ENCODE peak calls at places on chromosomes 13 and 19, in five cellular contexts. V is IMR-90, G is neuronal stem cell, L is mesenchymal stem cell, P is H1. S is an unnamed sample.

GRCh38 chr13:36820222-36820621 is 1.2 kb downstream of the RFXAP start:
- DNase-seq in G (no peak), L (peak), P (no peak), V (no peak), S (no peak)

GRCh38 chr13:44713793-44714469 is 137.8 kb upstream of the TSC22D1 start:
- DNase-seq in V (peak), P (no peak), G (no peak), L (peak), S (peak)

GRCh38 chr19:4007836-4008539 is 452 bp downstream of the PIAS4 start:
- DNase-seq in L (peak), P (peak), G (peak), V (no peak), S (no peak)

GRCh38 chr19:1168877-1169791 is 4.9 kb downstream of the SBNO2 start:
- DNase-seq in P (no peak), G (no peak), L (peak), V (peak), S (peak)

GRCh38 chr19:2428027-2428690 is 773 bp upstream of the TIMM13 start:
- DNase-seq in G (no peak), P (peak), V (peak), L (no peak), S (no peak)

GRCh38 chr19:41309225-41310030 is 544 bp upstream of the CCDC97 start:
- DNase-seq in V (no peak), G (no peak), P (peak), L (peak), S (peak)

GRCh38 chr19:16588089-16588823 is 16.0 kb upstream of the SLC35E1 start:
- DNase-seq in G (no peak), L (no peak), V (peak), P (no peak), S (peak)

GRCh38 chr19:4425531-4425930 is 23.1 kb downstream of the CHAF1A start:
- DNase-seq in P (no peak), G (no peak), L (peak), V (peak), S (no peak)

GRCh38 chr19:40932008-40932959 is 50.3 kb upstream of the CYP2A7 start:
- DNase-seq in G (no peak), P (no peak), V (no peak), L (no peak), S (peak)

GRCh38 chr13:44404261-44405139 is 30.9 kb downstream of the SERP2 start:
- DNase-seq in V (no peak), L (no peak), G (no peak), P (no peak), S (no peak)

GRCh38 chr13:57630661-57631606 is 610 bp upstream of the PCDH17 start:
- DNase-seq in V (no peak), P (peak), L (peak), G (no peak), S (no peak)

GRCh38 chr13:101726681-101727080 is 274.2 kb downstream of the ITGBL1 start:
- DNase-seq in P (no peak), G (no peak), L (no peak), V (no peak), S (no peak)

GRCh38 chr13:41613471-41613870 is 156.1 kb downstream of the RGCC start:
- DNase-seq in P (no peak), G (no peak), L (peak), V (no peak), S (no peak)

GRCh38 chr13:29847501-29847983 is 2.9 kb downstream of the UBL3 start:
- DNase-seq in L (peak), G (no peak), P (no peak), V (peak), S (peak)

GRCh38 chr13:101492251-101492910 is 39.9 kb downstream of the ITGBL1 start:
- DNase-seq in V (peak), L (no peak), G (peak), P (no peak), S (peak)

GRCh38 chr13:26914624-26915023 is 154.0 kb upstream of the GPR12 start:
- DNase-seq in L (no peak), P (no peak), V (no peak), G (no peak), S (no peak)

GRCh38 chr19:55486043-55486970 is 1.3 kb downstream of the NAT14 start:
- DNase-seq in G (no peak), L (no peak), V (no peak), P (no peak), S (no peak)

GRCh38 chr13:98262307-98262706 is 85.2 kb upstream of the RNF113B start:
- DNase-seq in L (no peak), V (no peak), G (no peak), P (no peak), S (no peak)

GRCh38 chr13:86741762-86742285 is 929.3 kb upstream of the SLITRK5 start:
- DNase-seq in G (no peak), V (no peak), L (peak), P (no peak), S (no peak)

GRCh38 chr19:38183227-38183914 is 40.7 kb downstream of the DPF1 start:
- DNase-seq in L (peak), V (no peak), P (peak), G (peak), S (no peak)

GRCh38 chr19:29665826-29666633 is 769 bp downstream of the PLEKHF1 start:
- DNase-seq in G (peak), L (peak), V (peak), P (peak), S (peak)

GRCh38 chr13:41637578-41637977 is 180.2 kb downstream of the RGCC start:
- DNase-seq in G (no peak), V (no peak), P (no peak), L (no peak), S (no peak)

GRCh38 chr13:110262494-110262893 is 44.5 kb downstream of the COL4A1 start:
- DNase-seq in L (no peak), P (no peak), G (no peak), V (no peak), S (no peak)

GRCh38 chr13:51357928-51358595 is 18.6 kb downstream of the SERPINE3 start:
- DNase-seq in G (no peak), P (no peak), V (no peak), L (peak), S (no peak)

GRCh38 chr13:30192320-30193093 is 114.8 kb downstream of the KATNAL1 start:
- DNase-seq in L (no peak), P (no peak), V (no peak), G (no peak), S (no peak)

GRCh38 chr13:73703606-73704005 is 430.6 kb downstream of the KLF12 start:
- DNase-seq in L (no peak), G (no peak), V (no peak), P (no peak), S (peak)

GRCh38 chr19:6662692-6663091 is 7.3 kb downstream of the TNFSF14 start:
- DNase-seq in L (no peak), V (no peak), P (no peak), G (no peak), S (no peak)

GRCh38 chr19:39448271-39448670 is 2.9 kb downstream of the SUPT5H start:
- DNase-seq in V (peak), L (peak), P (no peak), G (no peak), S (peak)

GRCh38 chr19:45542234-45542668 is 35.0 kb downstream of the VASP start:
- DNase-seq in V (no peak), G (no peak), L (no peak), P (no peak), S (no peak)

GRCh38 chr13:96072392-96072791 is 17.5 kb upstream of the HS6ST3 start:
- DNase-seq in P (no peak), L (no peak), G (no peak), V (no peak), S (no peak)

GRCh38 chr13:106471957-106472543 is 63.4 kb downstream of the EFNB2 start:
- DNase-seq in G (peak), P (peak), V (peak), L (peak), S (peak)

GRCh38 chr19:1250374-1251232 is 2.2 kb downstream of the MIDN start:
- DNase-seq in V (peak), L (peak), G (peak), P (no peak), S (no peak)

DNA sequence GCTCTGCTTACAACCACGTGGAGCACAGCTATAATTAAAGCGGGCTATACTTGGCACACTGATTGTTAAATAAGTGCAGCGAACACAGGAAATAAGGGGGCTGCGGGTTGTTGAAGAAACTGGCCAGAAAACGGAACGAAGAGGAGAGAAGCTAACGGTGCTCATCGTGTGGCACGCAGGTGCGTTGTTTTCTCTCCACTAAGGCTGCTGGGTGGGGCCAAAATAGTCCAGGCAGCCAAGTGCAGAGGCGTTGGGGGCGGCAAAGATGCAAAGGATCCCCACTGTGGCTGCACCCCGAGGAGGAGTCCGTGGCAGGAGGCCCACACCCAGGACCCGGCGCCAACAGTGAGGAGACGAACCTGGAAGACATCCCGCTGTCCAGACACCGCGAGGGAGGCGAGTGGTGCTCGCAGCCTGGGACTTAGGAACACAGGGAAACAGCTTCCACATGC is 8.1 kb upstream of the ARL11 start:
- DNase-seq in P (no peak), V (no peak), L (no peak), G (no peak), S (peak)
- H3K14ac ChIP-seq in P (no peak), V (no peak), L (no peak), G (no peak), S (no peak)

GRCh38 chr19:14977128-14977527 is 2.5 kb downstream of the SLC1A6 start:
- DNase-seq in P (no peak), G (no peak), V (no peak), L (no peak), S (no peak)

GRCh38 chr19:14974488-14974887 is 5.2 kb downstream of the SLC1A6 start:
- DNase-seq in L (no peak), P (no peak), G (no peak), V (no peak), S (no peak)

GRCh38 chr19:14979498-14980255 is at the start of gene SLC1A6:
- DNase-seq in G (peak), V (no peak), L (no peak), P (peak), S (peak)

GRCh38 chr19:14978377-14978776 is 1.3 kb downstream of the SLC1A6 start:
- DNase-seq in V (no peak), P (no peak), G (no peak), L (no peak), S (no peak)

DNA sequence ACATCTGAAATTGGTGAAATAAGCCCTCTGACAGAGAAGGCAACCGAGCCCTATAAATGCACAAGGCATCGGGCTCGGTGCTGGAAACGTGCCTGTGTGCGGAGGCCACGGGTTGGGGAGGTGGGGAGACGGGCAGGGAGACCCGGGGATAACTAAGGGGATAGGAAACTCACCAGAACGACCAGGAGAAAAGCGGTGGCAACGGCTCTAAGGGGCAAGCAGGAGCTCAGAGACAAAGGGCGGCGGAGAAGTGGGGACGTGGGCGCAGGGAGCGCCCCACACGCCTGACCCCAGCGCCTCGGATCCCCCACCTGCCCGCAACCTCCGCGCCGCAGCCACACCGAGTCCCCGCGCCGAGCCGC is 547 bp downstream of the SLC1A6 start:
- DNase-seq in P (no peak), L (no peak), G (peak), V (no peak), S (no peak)
- H3K4me3 ChIP-seq in P (peak), L (no peak), G (peak), V (no peak), S (peak)

GRCh38 chr19:33887891-33888290 is 91.2 kb downstream of the KCTD15 start:
- DNase-seq in V (no peak), P (no peak), G (no peak), L (no peak), S (no peak)

GRCh38 chr19:33888665-33889064 is 92.0 kb downstream of the KCTD15 start:
- DNase-seq in P (no peak), G (no peak), L (no peak), V (no peak), S (no peak)

GRCh38 chr19:33879818-33880575 is 83.3 kb downstream of the KCTD15 start:
- DNase-seq in L (no peak), P (no peak), G (no peak), V (no peak), S (no peak)

GRCh38 chr19:33878912-33879810 is 82.5 kb downstream of the KCTD15 start:
- DNase-seq in P (no peak), V (no peak), L (no peak), G (no peak), S (no peak)

GRCh38 chr19:33883869-33884519 is 87.3 kb downstream of the KCTD15 start:
- DNase-seq in P (peak), G (no peak), L (no peak), V (no peak), S (no peak)
- H2AFZ ChIP-seq in P (peak), G (peak), L (peak), V (peak), S (peak)

GRCh38 chr19:7916137-7916907 is 1.7 kb downstream of the TGFBR3L start:
- DNase-seq in G (no peak), V (no peak), P (peak), L (peak), S (no peak)
- H3K14ac ChIP-seq in G (peak), V (no peak), P (no peak), L (peak), S (no peak)

GRCh38 chr13:40494513-40494912 is 171.9 kb downstream of the FOXO1 start:
- DNase-seq in G (no peak), P (no peak), L (peak), V (no peak), S (no peak)

GRCh38 chr13:40486518-40487163 is 179.8 kb downstream of the FOXO1 start:
- DNase-seq in P (no peak), V (no peak), L (no peak), G (no peak), S (no peak)

GRCh38 chr13:40492511-40492910 is 173.9 kb downstream of the FOXO1 start:
- DNase-seq in G (no peak), L (no peak), V (no peak), P (no peak), S (no peak)

GRCh38 chr13:40488869-40489391 is 177.5 kb downstream of the FOXO1 start:
- DNase-seq in P (no peak), G (no peak), L (no peak), V (no peak), S (no peak)

GRCh38 chr13:40490086-40490723 is 176.2 kb downstream of the FOXO1 start:
- DNase-seq in V (no peak), L (no peak), P (no peak), G (no peak), S (no peak)
- H3K4me3 ChIP-seq in V (no peak), L (no peak), P (no peak), G (no peak), S (no peak)

GRCh38 chr13:28559636-28560259 is 64.8 kb upstream of the FLT1 start:
- DNase-seq in L (no peak), V (no peak), G (no peak), P (no peak), S (peak)

GRCh38 chr13:28557725-28558124 is 62.8 kb upstream of the FLT1 start:
- DNase-seq in L (peak), V (no peak), G (no peak), P (no peak), S (no peak)

GRCh38 chr13:28558567-28558966 is 63.6 kb upstream of the FLT1 start:
- DNase-seq in P (no peak), V (no peak), L (no peak), G (no peak), S (no peak)

GRCh38 chr13:28560612-28561011 is 65.7 kb upstream of the FLT1 start:
- DNase-seq in V (no peak), P (no peak), L (no peak), G (no peak), S (no peak)

DNA sequence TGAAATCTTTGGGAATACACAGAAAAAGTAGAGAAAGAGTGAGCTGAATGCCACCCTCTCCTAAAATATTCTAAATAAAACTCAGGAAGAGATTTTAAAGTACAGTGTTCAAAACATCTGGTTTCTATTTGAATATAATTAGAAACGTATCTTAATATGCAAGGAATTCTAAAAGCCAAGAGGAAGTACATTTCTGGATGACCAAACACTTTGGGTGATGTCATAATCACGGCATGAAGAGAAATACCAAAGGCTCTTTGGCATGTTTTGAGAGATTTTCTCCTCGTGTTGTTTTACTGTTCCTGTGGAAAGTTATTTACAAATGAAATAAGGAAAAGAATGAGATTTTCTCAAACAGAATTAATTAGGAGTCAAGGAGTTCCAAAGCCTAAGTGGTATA is 63.2 kb upstream of the FLT1 start:
- DNase-seq in V (peak), L (peak), G (no peak), P (no peak), S (no peak)
- H2AFZ ChIP-seq in V (no peak), L (no peak), G (peak), P (peak), S (no peak)

GRCh38 chr19:49892716-49893115 is 4.0 kb downstream of the IL4I1 start:
- DNase-seq in G (no peak), P (no peak), L (no peak), V (no peak), S (no peak)

GRCh38 chr19:49889038-49889686 is 7.5 kb downstream of the IL4I1 start:
- DNase-seq in L (no peak), V (no peak), G (no peak), P (no peak), S (no peak)

GRCh38 chr19:49891393-49891792 is 5.3 kb downstream of the IL4I1 start:
- DNase-seq in G (no peak), L (no peak), V (no peak), P (no peak), S (no peak)

GRCh38 chr19:49889687-49890348 is 6.9 kb downstream of the IL4I1 start:
- DNase-seq in V (peak), G (peak), P (peak), L (peak), S (peak)

GRCh38 chr19:49890349-49891311 is 6.1 kb downstream of the IL4I1 start:
- DNase-seq in V (no peak), P (peak), G (peak), L (no peak), S (peak)
- H3K14ac ChIP-seq in V (no peak), P (no peak), G (peak), L (peak), S (no peak)

GRCh38 chr19:17843428-17843827 is 4.4 kb downstream of the JAK3 start:
- DNase-seq in V (no peak), G (no peak), L (no peak), P (no peak), S (no peak)

GRCh38 chr19:17842663-17843313 is 5.0 kb downstream of the JAK3 start:
- DNase-seq in G (no peak), L (no peak), P (no peak), V (no peak), S (no peak)

GRCh38 chr19:17841371-17841809 is 6.4 kb downstream of the JAK3 start:
- DNase-seq in G (no peak), L (no peak), V (no peak), P (no peak), S (peak)

GRCh38 chr19:17843908-17844490 is 3.8 kb downstream of the JAK3 start:
- DNase-seq in P (no peak), L (no peak), G (no peak), V (no peak), S (no peak)

DNA sequence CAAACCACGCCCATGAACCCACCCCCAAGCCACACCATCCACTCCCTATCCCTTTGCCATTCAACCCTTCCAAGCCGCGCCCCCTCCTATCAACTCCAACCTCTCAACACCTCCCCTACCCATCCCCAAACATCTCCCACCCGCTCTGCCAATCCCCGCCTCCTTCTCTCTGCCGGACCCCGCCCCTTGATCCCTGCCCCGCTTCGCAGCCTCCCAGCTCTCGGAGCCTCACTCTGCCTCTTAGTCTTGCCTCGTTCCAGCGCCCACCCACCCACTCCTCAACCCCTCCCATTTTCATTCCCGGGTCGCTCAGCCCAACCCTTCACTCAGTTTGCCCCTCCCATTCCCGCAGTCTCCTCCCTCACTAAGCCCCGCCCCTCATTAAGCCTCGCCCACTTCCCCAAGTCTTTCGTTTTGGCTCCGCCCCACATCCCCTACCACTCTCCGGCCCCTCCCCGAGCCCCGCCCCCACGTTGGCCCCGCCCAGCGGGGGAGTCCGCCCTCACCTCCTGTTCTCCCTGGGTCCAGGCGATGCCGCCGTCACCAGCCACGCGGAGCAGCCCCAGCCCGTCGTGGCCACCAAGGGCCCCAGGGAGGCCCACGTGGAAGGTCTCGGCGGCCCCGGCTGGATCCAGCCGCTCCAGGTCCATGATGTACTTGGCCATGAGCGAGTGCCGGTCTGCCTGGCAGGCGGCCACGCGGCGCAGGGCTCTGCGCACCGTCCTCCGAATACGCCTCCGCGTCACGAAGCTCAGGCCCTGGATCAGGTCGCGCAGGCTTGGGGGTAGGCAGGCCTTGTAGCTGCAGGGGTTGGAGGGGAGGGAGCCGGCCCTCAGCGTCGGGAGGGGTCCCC is 5.7 kb downstream of the JAK3 start:
- DNase-seq in G (peak), V (peak), L (peak), P (peak), S (peak)
- H3K4me3 ChIP-seq in G (peak), V (peak), L (peak), P (peak), S (no peak)

S was measured in trophoblast cell.